ENCODE peak calls at places on chromosomes 4 and X, in six cellular contexts. O is osteoblast, S is mammary epithelial cell, U is K562, I is SK-N-SH, F is fibroblast of lung. V is an unnamed sample.
A peak's percentile ranks its signal among the peaks of the same experiment; 100 is the strongest.

GRCh38 chrX:26788402-26788998 is 572.5 kb downstream of the MAGEB5 start:
- DNase-seq in U (no peak), I (no peak), S (no peak), F (no peak), O (no peak), V (no peak)

GRCh38 chr4:151667025-151667424 is 93.8 kb downstream of the GATB start:
- DNase-seq in U (no peak), I (no peak), O (no peak), S (no peak), F (no peak), V (no peak)

GRCh38 chr4:114264877-114265291 is 285.4 kb upstream of the ARSJ start:
- DNase-seq in O (no peak), F (peak; percentile 71), I (no peak), U (no peak), S (peak; percentile 97), V (no peak)

GRCh38 chrX:86066998-86067397 is 19.6 kb upstream of the CHM start:
- DNase-seq in S (no peak), F (no peak), I (peak; percentile 14), U (no peak), O (no peak), V (peak; percentile 71)

GRCh38 chr4:138960175-138960710 is 55.3 kb upstream of the NOCT start:
- DNase-seq in U (no peak), O (no peak), I (no peak), S (no peak), F (no peak), V (no peak)

GRCh38 chr4:137310593-137311490 is 221.5 kb downstream of the PCDH18 start:
- DNase-seq in S (peak; percentile 50), I (peak; percentile 3), F (peak; percentile 89), U (no peak), O (no peak), V (no peak)

GRCh38 chrX:148960060-148960459 is 459.6 kb downstream of the AFF2 start:
- DNase-seq in F (peak; percentile 6), U (no peak), O (no peak), S (peak; percentile 70), I (no peak), V (no peak)

GRCh38 chrX:130343411-130343810 is 3.7 kb downstream of the SLC25A14 start:
- DNase-seq in U (no peak), I (no peak), F (peak; percentile 67), S (no peak), O (no peak), V (no peak)

GRCh38 chr4:100841911-100842310 is 324.1 kb upstream of the EMCN start:
- DNase-seq in O (no peak), U (no peak), I (no peak), S (no peak), F (peak; percentile 52), V (no peak)

GRCh38 chr4:20416800-20417199 is 165.1 kb downstream of the SLIT2 start:
- DNase-seq in O (no peak), S (no peak), U (no peak), F (no peak), I (no peak), V (no peak)

GRCh38 chr4:24395937-24396336 is 188.4 kb downstream of the DHX15 start:
- DNase-seq in O (no peak), S (no peak), I (no peak), F (no peak), U (no peak), V (no peak)

GRCh38 chrX:95076449-95076848 is 1402.4 kb downstream of the FAM133A start:
- DNase-seq in F (peak; percentile 37), I (peak; percentile 0), S (peak; percentile 27), U (peak; percentile 3), O (no peak), V (peak; percentile 69)

GRCh38 chr4:165288639-165289428 is 38.6 kb upstream of the MSMO1 start:
- DNase-seq in U (no peak), O (no peak), F (peak; percentile 62), S (peak; percentile 69), I (no peak), V (no peak)

GRCh38 chrX:153968754-153969124 is 2.9 kb downstream of the HCFC1 start:
- DNase-seq in O (no peak), F (peak; percentile 29), I (no peak), S (no peak), U (no peak), V (peak; percentile 68)

GRCh38 chrX:65688403-65688881 is 21.0 kb downstream of the MSN start:
- DNase-seq in U (no peak), O (no peak), S (peak; percentile 61), F (peak; percentile 77), I (no peak), V (no peak)

GRCh38 chr4:124970011-124970410 is 257.5 kb upstream of the ANKRD50 start:
- DNase-seq in S (peak; percentile 59), U (no peak), I (no peak), O (no peak), F (peak; percentile 84), V (no peak)

GRCh38 chrX:154750301-154751120 is at the start of gene GAB3:
- DNase-seq in O (no peak), F (no peak), S (no peak), I (peak; percentile 65), U (no peak), V (peak; percentile 70)

GRCh38 chr4:138510053-138510452 is 267.9 kb upstream of the SLC7A11 start:
- DNase-seq in U (no peak), O (peak; percentile 84), F (peak; percentile 71), S (no peak), I (no peak), V (no peak)

GRCh38 chr4:141646969-141647368 is 10.6 kb downstream of the IL15 start:
- DNase-seq in O (no peak), F (peak; percentile 72), S (peak; percentile 76), U (no peak), I (no peak), V (no peak)

GRCh38 chr4:141643557-141643956 is 7.2 kb downstream of the IL15 start:
- DNase-seq in O (peak; percentile 45), U (no peak), F (peak; percentile 88), S (peak; percentile 92), I (no peak), V (no peak)

GRCh38 chr4:141647982-141648381 is 11.6 kb downstream of the IL15 start:
- DNase-seq in I (no peak), U (no peak), O (no peak), S (no peak), F (no peak), V (no peak)

GRCh38 chr4:141642711-141643110 is 6.3 kb downstream of the IL15 start:
- DNase-seq in U (no peak), F (no peak), I (no peak), O (no peak), S (peak; percentile 37), V (no peak)

GRCh38 chr4:141645611-141646340 is 9.4 kb downstream of the IL15 start:
- DNase-seq in S (peak; percentile 81), I (no peak), U (no peak), F (peak; percentile 97), O (peak; percentile 62), V (no peak)
- H3K4me3 ChIP-seq in S (no peak overlapping the region), I (no peak overlapping the region), U (no peak overlapping the region), F (no peak overlapping the region), O (no peak overlapping the region), V (no peak overlapping the region)

DNA sequence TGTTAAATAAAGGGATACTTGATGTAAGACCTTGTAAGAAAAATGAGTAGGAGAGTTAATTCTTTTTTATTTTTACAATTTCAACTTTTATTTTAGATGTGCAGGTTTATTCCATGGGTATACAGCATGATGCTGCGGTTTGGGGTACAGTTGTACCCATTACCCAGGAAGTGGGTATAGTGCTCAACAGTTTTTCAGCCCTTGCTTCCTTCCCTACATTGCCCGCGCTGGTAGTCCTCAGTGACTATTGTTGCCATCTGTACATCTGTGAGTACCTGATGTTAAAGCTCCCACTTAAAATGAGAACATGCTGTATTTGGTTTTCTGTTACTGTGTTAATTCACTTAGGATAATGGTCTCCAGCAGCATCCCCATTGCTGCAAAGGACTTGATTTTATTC is 9.7 kb downstream of the CLCN3 start:
- DNase-seq in U (no peak), I (no peak), S (no peak), O (no peak), F (no peak), V (no peak)
- H3K79me2 ChIP-seq in U (peaks cover 87% of the 10 kb centered on the region), I (peaks cover 86% of the 10 kb centered on the region), S (peaks cover 65% of the 10 kb centered on the region), O (peaks cover 72% of the 10 kb centered on the region), F (peaks cover 35% of the 10 kb centered on the region), V (peaks cover 92% of the 10 kb centered on the region)

GRCh38 chr4:111362891-111363290 is 740.0 kb upstream of the PITX2 start:
- DNase-seq in U (no peak), S (no peak), F (peak; percentile 39), I (no peak), O (peak; percentile 42), V (no peak)
- H3K4me2 ChIP-seq in U (no peak overlapping the region), S (no peak overlapping the region), F (no peak overlapping the region), I (no peak overlapping the region), O (peak overlapping the region; percentile 27), V (no peak overlapping the region)

GRCh38 chr4:15648600-15648999 is 6.6 kb downstream of the FBXL5 start:
- DNase-seq in I (no peak), U (no peak), S (no peak), O (no peak), F (no peak), V (no peak)

GRCh38 chr4:15652191-15652590 is 3.0 kb downstream of the FBXL5 start:
- DNase-seq in S (no peak), U (no peak), O (no peak), F (peak; percentile 12), I (no peak), V (no peak)

GRCh38 chr4:15651682-15652081 is 3.5 kb downstream of the FBXL5 start:
- DNase-seq in U (no peak), O (no peak), I (no peak), F (peak; percentile 19), S (no peak), V (no peak)

GRCh38 chr4:15653430-15653829 is 1.7 kb downstream of the FBXL5 start:
- DNase-seq in U (no peak), O (no peak), F (no peak), I (no peak), S (no peak), V (peak; percentile 52)

GRCh38 chr4:15649914-15650545 is 5.1 kb downstream of the FBXL5 start:
- DNase-seq in F (peak; percentile 46), I (peak; percentile 52), O (no peak), U (peak; percentile 51), S (peak; percentile 49), V (peak; percentile 89)
- H3K4me3 ChIP-seq in F (no peak overlapping the region), I (no peak overlapping the region), O (no peak overlapping the region), U (no peak overlapping the region), S (no peak overlapping the region), V (no peak overlapping the region)

DNA sequence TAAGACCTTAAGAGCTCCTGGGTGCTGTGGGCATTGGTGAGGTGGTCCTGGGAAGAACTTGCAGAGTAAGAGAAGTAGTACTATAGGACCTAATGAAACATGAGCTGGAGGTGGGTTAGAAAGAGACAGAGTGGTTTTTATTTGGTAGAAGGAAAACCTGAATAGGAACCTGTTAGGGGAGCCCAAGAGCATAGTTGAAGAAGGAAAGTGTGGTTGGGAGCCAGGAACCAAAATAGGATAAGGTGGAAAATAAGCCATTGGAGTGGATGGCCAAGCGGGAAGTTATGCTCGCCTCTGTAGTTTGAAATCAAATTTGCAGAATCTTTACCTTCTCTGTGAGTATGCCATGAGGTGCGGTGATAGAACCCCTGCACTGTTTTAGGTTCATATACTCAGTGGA is 26.7 kb downstream of the GAB1 start:
- DNase-seq in U (no peak), I (no peak), F (no peak), O (no peak), S (no peak), V (no peak)
- H3K79me2 ChIP-seq in U (peaks cover 80% of the 10 kb centered on the region), I (peaks cover 59% of the 10 kb centered on the region), F (peaks cover 24% of the 10 kb centered on the region), O (peaks cover 44% of the 10 kb centered on the region), S (peaks cover 84% of the 10 kb centered on the region), V (no peaks in the 10 kb centered on the region)